ENCODE peak calls at places on chromosome 17, in seven cellular contexts. One of them, this sample, is unnamed.

GRCh38 chr17:57629470-57629869 is 115.6 kb downstream of the CCDC182 start:
- DNase-seq in tibial nerve: no peak
- DNase-seq in vagina: no peak
- DNase-seq in transverse colon: peak; percentile 46
- DNase-seq in ovary: no peak
- DNase-seq in uterus: no peak
- DNase-seq in heart left ventricle: peak; percentile 19
- DNase-seq in this sample: no peak

GRCh38 chr17:17466511-17466910 is 10.3 kb upstream of the MED9 start:
- DNase-seq in tibial nerve: no peak
- DNase-seq in uterus: no peak
- DNase-seq in vagina: no peak
- DNase-seq in heart left ventricle: no peak
- DNase-seq in transverse colon: no peak
- DNase-seq in ovary: no peak
- DNase-seq in this sample: no peak

GRCh38 chr17:50361561-50362480 is 11.2 kb downstream of the MRPL27 start:
- DNase-seq in uterus: no peak
- DNase-seq in tibial nerve: peak; percentile 35
- DNase-seq in vagina: no peak
- DNase-seq in ovary: no peak
- DNase-seq in heart left ventricle: peak; percentile 57
- DNase-seq in transverse colon: peak; percentile 66
- DNase-seq in this sample: peak; percentile 94

GRCh38 chr17:58870747-58871146 is 115.1 kb downstream of the PPM1E start:
- DNase-seq in uterus: no peak
- DNase-seq in heart left ventricle: no peak
- DNase-seq in tibial nerve: no peak
- DNase-seq in ovary: no peak
- DNase-seq in vagina: no peak
- DNase-seq in transverse colon: no peak
- DNase-seq in this sample: no peak

GRCh38 chr17:61474235-61474927 is 22.2 kb downstream of the TBX4 start:
- DNase-seq in transverse colon: no peak
- DNase-seq in heart left ventricle: peak; percentile 6
- DNase-seq in tibial nerve: no peak
- DNase-seq in ovary: no peak
- DNase-seq in vagina: no peak
- DNase-seq in uterus: no peak
- DNase-seq in this sample: no peak

GRCh38 chr17:19482571-19482970 is 51.1 kb upstream of the SLC47A1 start:
- DNase-seq in transverse colon: no peak
- DNase-seq in heart left ventricle: no peak
- DNase-seq in ovary: no peak
- DNase-seq in tibial nerve: no peak
- DNase-seq in uterus: peak; percentile 49
- DNase-seq in vagina: no peak
- DNase-seq in this sample: no peak

GRCh38 chr17:17528696-17529652 is 32.8 kb upstream of the RASD1 start:
- DNase-seq in vagina: no peak
- DNase-seq in tibial nerve: no peak
- DNase-seq in heart left ventricle: peak; percentile 54
- DNase-seq in transverse colon: no peak
- DNase-seq in uterus: no peak
- DNase-seq in ovary: no peak
- DNase-seq in this sample: no peak

GRCh38 chr17:77332981-77333685 is 192.4 kb downstream of the SEC14L1 start:
- DNase-seq in heart left ventricle: no peak
- DNase-seq in ovary: no peak
- DNase-seq in tibial nerve: no peak
- DNase-seq in vagina: peak; percentile 43
- DNase-seq in transverse colon: no peak
- DNase-seq in uterus: no peak
- DNase-seq in this sample: peak; percentile 14

GRCh38 chr17:72308744-72309395 is 188.1 kb downstream of the SOX9 start:
- DNase-seq in ovary: no peak
- DNase-seq in tibial nerve: no peak
- DNase-seq in uterus: no peak
- DNase-seq in heart left ventricle: no peak
- DNase-seq in transverse colon: no peak
- DNase-seq in vagina: no peak
- DNase-seq in this sample: no peak

GRCh38 chr17:27239046-27239445 is 54.9 kb upstream of the WSB1 start:
- DNase-seq in vagina: no peak
- DNase-seq in uterus: no peak
- DNase-seq in tibial nerve: no peak
- DNase-seq in heart left ventricle: no peak
- DNase-seq in ovary: no peak
- DNase-seq in transverse colon: no peak
- DNase-seq in this sample: no peak

GRCh38 chr17:46796524-46796923 is 22.0 kb downstream of the WNT3 start:
- DNase-seq in tibial nerve: no peak
- DNase-seq in uterus: no peak
- DNase-seq in transverse colon: no peak
- DNase-seq in heart left ventricle: no peak
- DNase-seq in vagina: no peak
- DNase-seq in ovary: no peak
- DNase-seq in this sample: no peak

GRCh38 chr17:6853764-6854442 is 22.4 kb upstream of the TEKT1 start:
- DNase-seq in transverse colon: no peak
- DNase-seq in heart left ventricle: no peak
- DNase-seq in tibial nerve: no peak
- DNase-seq in vagina: no peak
- DNase-seq in ovary: no peak
- DNase-seq in uterus: no peak
- DNase-seq in this sample: no peak

GRCh38 chr17:27290916-27291598 is 2.9 kb upstream of the WSB1 start:
- DNase-seq in uterus: no peak
- DNase-seq in transverse colon: no peak
- DNase-seq in heart left ventricle: no peak
- DNase-seq in vagina: no peak
- DNase-seq in tibial nerve: no peak
- DNase-seq in ovary: no peak
- DNase-seq in this sample: no peak

GRCh38 chr17:34116306-34116705 is 138.8 kb upstream of the CCL2 start:
- DNase-seq in transverse colon: no peak
- DNase-seq in vagina: no peak
- DNase-seq in ovary: no peak
- DNase-seq in heart left ventricle: no peak
- DNase-seq in tibial nerve: no peak
- DNase-seq in uterus: no peak
- DNase-seq in this sample: no peak

GRCh38 chr17:28335959-28336871 is 654 bp downstream of the TNFAIP1 start:
- DNase-seq in transverse colon: peak; percentile 64
- DNase-seq in tibial nerve: peak; percentile 33
- DNase-seq in vagina: no peak
- DNase-seq in uterus: peak; percentile 61
- DNase-seq in ovary: peak; percentile 62
- DNase-seq in heart left ventricle: peak; percentile 90
- DNase-seq in this sample: peak; percentile 66

GRCh38 chr17:40551874-40552768 is 13.2 kb downstream of the CCR7 start:
- DNase-seq in vagina: no peak
- DNase-seq in transverse colon: peak; percentile 21
- DNase-seq in heart left ventricle: no peak
- DNase-seq in tibial nerve: peak; percentile 73
- DNase-seq in ovary: peak; percentile 60
- DNase-seq in uterus: peak; percentile 63
- DNase-seq in this sample: no peak
- TF ChIP-seq POLR2A in vagina: no peak
- TF ChIP-seq POLR2A in transverse colon: no peak
- TF ChIP-seq POLR2A in heart left ventricle: no peak
- TF ChIP-seq POLR2A in tibial nerve: no peak
- TF ChIP-seq POLR2A in ovary: no peak
- TF ChIP-seq POLR2A in uterus: no peak
- TF ChIP-seq POLR2A in this sample: no peak

DNA sequence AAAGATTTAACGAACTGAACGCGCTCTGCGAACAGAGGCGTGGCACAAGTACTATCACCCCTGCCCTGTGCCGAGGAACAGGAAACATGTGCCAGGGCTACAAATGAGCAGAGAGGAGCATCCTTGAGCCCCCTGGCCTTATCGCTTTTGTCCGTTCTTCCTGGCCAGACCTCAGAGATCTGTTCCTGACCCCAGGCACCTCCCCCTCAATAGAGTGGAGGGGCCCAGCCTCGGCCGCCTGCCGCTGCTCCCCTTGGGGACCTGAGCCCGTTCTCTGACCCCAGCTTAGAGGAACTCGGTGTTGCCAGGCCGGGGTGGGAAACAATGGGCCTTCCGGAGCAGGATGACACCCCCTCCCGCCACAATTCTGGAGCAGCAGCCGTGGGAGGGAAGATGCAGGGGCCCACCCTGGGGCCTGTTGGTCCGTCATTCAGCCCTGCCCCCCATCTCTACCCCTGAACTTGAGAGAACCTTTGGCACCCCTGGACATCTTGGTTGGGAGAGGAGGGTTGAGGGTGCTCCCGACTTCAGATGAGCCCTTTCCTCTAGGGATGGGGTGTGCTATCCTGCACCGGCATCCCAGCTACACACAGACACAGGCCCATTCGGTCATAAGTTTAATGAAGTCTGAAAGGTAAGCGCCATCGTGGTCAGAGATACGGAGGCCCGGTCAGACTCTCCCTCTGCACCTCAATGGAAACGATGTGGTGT is 1.1 kb downstream of the NAA38 start:
- DNase-seq in vagina: peak; percentile 93
- DNase-seq in heart left ventricle: peak; percentile 89
- DNase-seq in tibial nerve: peak; percentile 35
- DNase-seq in uterus: peak; percentile 76
- DNase-seq in ovary: peak; percentile 74
- DNase-seq in transverse colon: peak; percentile 80
- DNase-seq in this sample: peak; percentile 77
- TF ChIP-seq POLR2A in vagina: no peak
- TF ChIP-seq POLR2A in heart left ventricle: no peak
- TF ChIP-seq POLR2A in tibial nerve: peak; percentile 8
- TF ChIP-seq POLR2A in uterus: no peak
- TF ChIP-seq POLR2A in ovary: no peak
- TF ChIP-seq POLR2A in transverse colon: peak; percentile 41
- TF ChIP-seq POLR2A in this sample: no peak

GRCh38 chr17:81419886-81420768 is 24.9 kb downstream of the BAHCC1 start:
- DNase-seq in transverse colon: no peak
- DNase-seq in ovary: peak; percentile 78
- DNase-seq in heart left ventricle: no peak
- DNase-seq in tibial nerve: no peak
- DNase-seq in vagina: no peak
- DNase-seq in uterus: no peak
- DNase-seq in this sample: no peak
- TF ChIP-seq POLR2A in transverse colon: no peak
- TF ChIP-seq POLR2A in ovary: no peak
- TF ChIP-seq POLR2A in heart left ventricle: no peak
- TF ChIP-seq POLR2A in tibial nerve: no peak
- TF ChIP-seq POLR2A in vagina: no peak
- TF ChIP-seq POLR2A in uterus: no peak
- TF ChIP-seq POLR2A in this sample: no peak

GRCh38 chr17:43406676-43407645 is 8.2 kb downstream of the ARL4D start:
- DNase-seq in transverse colon: no peak
- DNase-seq in uterus: no peak
- DNase-seq in vagina: no peak
- DNase-seq in heart left ventricle: no peak
- DNase-seq in tibial nerve: no peak
- DNase-seq in ovary: no peak
- DNase-seq in this sample: no peak

GRCh38 chr17:43411369-43411677 is 12.5 kb downstream of the ARL4D start:
- DNase-seq in tibial nerve: no peak
- DNase-seq in heart left ventricle: no peak
- DNase-seq in uterus: no peak
- DNase-seq in ovary: no peak
- DNase-seq in vagina: no peak
- DNase-seq in transverse colon: no peak
- DNase-seq in this sample: no peak

GRCh38 chr17:43411820-43412529 is 13.2 kb downstream of the ARL4D start:
- DNase-seq in vagina: no peak
- DNase-seq in transverse colon: no peak
- DNase-seq in tibial nerve: no peak
- DNase-seq in heart left ventricle: no peak
- DNase-seq in uterus: no peak
- DNase-seq in ovary: no peak
- DNase-seq in this sample: no peak

GRCh38 chr17:43409131-43409530 is 10.3 kb downstream of the ARL4D start:
- DNase-seq in ovary: no peak
- DNase-seq in uterus: no peak
- DNase-seq in heart left ventricle: no peak
- DNase-seq in transverse colon: no peak
- DNase-seq in tibial nerve: no peak
- DNase-seq in vagina: no peak
- DNase-seq in this sample: no peak

GRCh38 chr17:43410557-43411368 is 12.0 kb downstream of the ARL4D start:
- DNase-seq in ovary: no peak
- DNase-seq in transverse colon: no peak
- DNase-seq in heart left ventricle: peak; percentile 48
- DNase-seq in tibial nerve: no peak
- DNase-seq in uterus: peak; percentile 71
- DNase-seq in vagina: no peak
- DNase-seq in this sample: peak; percentile 20
- TF ChIP-seq POLR2A in ovary: no peak
- TF ChIP-seq POLR2A in transverse colon: no peak
- TF ChIP-seq POLR2A in heart left ventricle: no peak
- TF ChIP-seq POLR2A in tibial nerve: no peak
- TF ChIP-seq POLR2A in uterus: no peak
- TF ChIP-seq POLR2A in vagina: no peak
- TF ChIP-seq POLR2A in this sample: no peak

GRCh38 chr17:73342549-73343167 is 30.9 kb upstream of the CDC42EP4 start:
- DNase-seq in uterus: no peak
- DNase-seq in tibial nerve: no peak
- DNase-seq in transverse colon: no peak
- DNase-seq in heart left ventricle: no peak
- DNase-seq in ovary: no peak
- DNase-seq in vagina: no peak
- DNase-seq in this sample: no peak
- TF ChIP-seq POLR2A in uterus: no peak
- TF ChIP-seq POLR2A in tibial nerve: no peak
- TF ChIP-seq POLR2A in transverse colon: no peak
- TF ChIP-seq POLR2A in heart left ventricle: no peak
- TF ChIP-seq POLR2A in ovary: no peak
- TF ChIP-seq POLR2A in vagina: no peak
- TF ChIP-seq POLR2A in this sample: no peak

DNA sequence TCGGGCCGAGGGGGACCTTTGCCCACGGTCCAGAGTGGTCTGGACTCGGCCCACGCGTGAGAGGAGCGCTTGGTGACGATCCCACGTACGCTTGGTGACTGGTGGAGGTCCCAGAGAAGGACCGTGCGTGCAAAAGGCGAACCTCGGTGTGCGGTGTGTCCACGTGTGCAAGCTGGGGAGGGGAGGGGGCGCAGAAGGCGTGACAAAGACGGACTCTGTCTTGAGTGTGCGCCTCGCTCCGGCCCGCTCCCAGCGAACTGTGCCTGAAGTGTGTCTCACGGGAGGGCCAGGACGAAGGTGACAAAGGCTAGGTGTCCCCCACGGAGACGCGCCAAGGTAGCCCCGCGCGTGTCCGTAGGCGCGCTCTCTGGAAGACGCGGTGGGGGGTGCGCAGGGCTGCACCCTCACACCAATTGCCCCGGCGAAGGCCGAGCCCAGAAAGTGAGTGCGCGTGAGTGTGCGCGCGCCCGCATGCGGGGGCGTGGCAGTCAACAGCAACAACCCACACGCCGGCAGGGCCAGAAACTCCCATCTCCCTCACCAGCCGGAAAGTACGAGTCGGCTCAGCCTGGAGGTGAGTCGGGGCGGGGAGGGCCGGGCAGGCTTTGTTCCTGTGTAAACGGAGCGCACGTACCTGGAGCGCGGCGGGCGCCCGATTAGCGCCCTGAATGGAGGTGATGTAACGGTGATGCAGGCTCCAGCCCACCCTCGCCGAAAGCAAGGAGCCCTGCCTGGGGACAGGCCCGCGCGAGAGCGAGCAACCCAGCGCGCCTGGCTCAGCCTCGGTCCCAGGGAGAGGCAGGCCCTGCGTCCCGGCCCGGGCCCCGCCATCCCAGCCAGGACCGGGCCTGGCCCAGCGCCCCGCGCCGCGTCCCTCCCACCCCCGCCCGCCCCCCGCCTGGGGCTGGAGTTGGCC is at the start of gene GPRC5C:
- DNase-seq in transverse colon: peak; percentile 92
- DNase-seq in ovary: peak; percentile 94
- DNase-seq in vagina: no peak
- DNase-seq in heart left ventricle: peak; percentile 78
- DNase-seq in uterus: peak; percentile 81
- DNase-seq in tibial nerve: peak; percentile 67
- DNase-seq in this sample: peak; percentile 10
- TF ChIP-seq POLR2A in transverse colon: peak; percentile 93
- TF ChIP-seq POLR2A in ovary: peak; percentile 64
- TF ChIP-seq POLR2A in vagina: no peak
- TF ChIP-seq POLR2A in heart left ventricle: no peak
- TF ChIP-seq POLR2A in uterus: no peak
- TF ChIP-seq POLR2A in tibial nerve: peak; percentile 55
- TF ChIP-seq POLR2A in this sample: no peak

This sample was measured in erythroblast.